ENCODE peak calls at places on chromosome 21, in seven cellular contexts. B, M, I, H, L, Q and R are unnamed samples.

GRCh38 chr21:34078915-34079314 is 5.5 kb downstream of the MRPS6 start:
- DNase-seq in Q (no peak), I (no peak), L (no peak), B (no peak), M (no peak), H (no peak), R (no peak)

GRCh38 chr21:24290151-24290833 is 1317.0 kb downstream of the MRPL39 start:
- DNase-seq in I (no peak), Q (no peak), H (no peak), M (no peak), L (no peak), B (peak; percentile 61), R (no peak)

GRCh38 chr21:23008803-23009202 is 2010.6 kb downstream of the NCAM2 start:
- DNase-seq in I (no peak), Q (no peak), B (no peak), H (no peak), M (no peak), L (no peak), R (no peak)

GRCh38 chr21:43712268-43712942 is 6.5 kb upstream of the PDXK start:
- DNase-seq in L (peak; percentile 85), H (no peak), Q (peak; percentile 84), B (no peak), I (peak; percentile 54), M (no peak), R (peak; percentile 88)

GRCh38 chr21:28447453-28447852 is 545.2 kb downstream of the LTN1 start:
- DNase-seq in H (no peak), B (no peak), M (no peak), I (no peak), Q (peak; percentile 68), L (no peak), R (no peak)

GRCh38 chr21:37452222-37452621 is 85.6 kb downstream of the DYRK1A start:
- DNase-seq in B (no peak), I (peak; percentile 63), Q (peak; percentile 94), M (no peak), L (peak; percentile 56), H (no peak), R (peak; percentile 75)

GRCh38 chr21:29508311-29508710 is 209.6 kb downstream of the BACH1 start:
- DNase-seq in H (no peak), M (no peak), B (no peak), Q (no peak), L (no peak), I (no peak), R (no peak)

GRCh38 chr21:20875741-20876140 is 122.5 kb upstream of the NCAM2 start:
- DNase-seq in Q (no peak), H (peak; percentile 11), L (peak; percentile 10), M (no peak), I (no peak), B (no peak), R (no peak)

GRCh38 chr21:33554982-33555344 is 12.1 kb downstream of the SON start:
- DNase-seq in I (no peak), Q (no peak), B (no peak), H (no peak), M (no peak), L (no peak), R (no peak)

GRCh38 chr21:38597436-38597835 is 99.2 kb upstream of the ERG start:
- DNase-seq in I (no peak), Q (peak; percentile 3), H (no peak), B (no peak), M (no peak), L (no peak), R (peak; percentile 53)

GRCh38 chr21:43192501-43193081 is 23.8 kb downstream of the CRYAA start:
- DNase-seq in L (no peak), B (peak; percentile 11), H (no peak), M (no peak), I (no peak), Q (no peak), R (peak; percentile 68)

GRCh38 chr21:38365521-38365920 is 108.7 kb downstream of the KCNJ15 start:
- DNase-seq in Q (no peak), M (no peak), I (no peak), B (no peak), H (no peak), L (no peak), R (no peak)

GRCh38 chr21:43634618-43635017 is 24.7 kb downstream of the HSF2BP start:
- DNase-seq in L (no peak), H (no peak), Q (peak; percentile 72), B (no peak), I (no peak), M (no peak), R (no peak)

GRCh38 chr21:34613679-34614442 is 1.1 kb downstream of the RCAN1 start:
- DNase-seq in H (no peak), I (no peak), B (no peak), M (no peak), L (peak; percentile 32), Q (peak; percentile 25), R (peak; percentile 14)

GRCh38 chr21:43343095-43343991 is 83.6 kb downstream of the SIK1 start:
- DNase-seq in L (peak; percentile 93), B (no peak), Q (no peak), M (no peak), H (no peak), I (no peak), R (no peak)

GRCh38 chr21:34617753-34618339 is 2.9 kb upstream of the RCAN1 start:
- DNase-seq in L (no peak), I (no peak), H (no peak), M (no peak), B (no peak), Q (no peak), R (no peak)

GRCh38 chr21:20882462-20883415 is 115.5 kb upstream of the NCAM2 start:
- DNase-seq in M (no peak), B (no peak), I (no peak), H (peak; percentile 86), L (peak; percentile 61), Q (peak; percentile 2), R (peak; percentile 8)

GRCh38 chr21:14591882-14592281 is 45.8 kb upstream of the SAMSN1 start:
- DNase-seq in I (peak; percentile 54), H (no peak), B (no peak), L (no peak), Q (peak; percentile 8), M (no peak), R (peak; percentile 3)

GRCh38 chr21:28550057-28550825 is 442.4 kb downstream of the LTN1 start:
- DNase-seq in Q (no peak), I (no peak), B (no peak), H (no peak), M (no peak), L (no peak), R (no peak)

GRCh38 chr21:36068748-36069398 is 951 bp upstream of the CBR1 start:
- DNase-seq in L (no peak), B (no peak), H (no peak), Q (no peak), I (no peak), M (no peak), R (no peak)
- H3K4me3 ChIP-seq in L (no peak overlapping the region), B (no peak overlapping the region), H (peak overlapping the region; percentile 32), Q (no peak overlapping the region), I (no peak overlapping the region), M (no peak overlapping the region), R (no peak overlapping the region)

DNA sequence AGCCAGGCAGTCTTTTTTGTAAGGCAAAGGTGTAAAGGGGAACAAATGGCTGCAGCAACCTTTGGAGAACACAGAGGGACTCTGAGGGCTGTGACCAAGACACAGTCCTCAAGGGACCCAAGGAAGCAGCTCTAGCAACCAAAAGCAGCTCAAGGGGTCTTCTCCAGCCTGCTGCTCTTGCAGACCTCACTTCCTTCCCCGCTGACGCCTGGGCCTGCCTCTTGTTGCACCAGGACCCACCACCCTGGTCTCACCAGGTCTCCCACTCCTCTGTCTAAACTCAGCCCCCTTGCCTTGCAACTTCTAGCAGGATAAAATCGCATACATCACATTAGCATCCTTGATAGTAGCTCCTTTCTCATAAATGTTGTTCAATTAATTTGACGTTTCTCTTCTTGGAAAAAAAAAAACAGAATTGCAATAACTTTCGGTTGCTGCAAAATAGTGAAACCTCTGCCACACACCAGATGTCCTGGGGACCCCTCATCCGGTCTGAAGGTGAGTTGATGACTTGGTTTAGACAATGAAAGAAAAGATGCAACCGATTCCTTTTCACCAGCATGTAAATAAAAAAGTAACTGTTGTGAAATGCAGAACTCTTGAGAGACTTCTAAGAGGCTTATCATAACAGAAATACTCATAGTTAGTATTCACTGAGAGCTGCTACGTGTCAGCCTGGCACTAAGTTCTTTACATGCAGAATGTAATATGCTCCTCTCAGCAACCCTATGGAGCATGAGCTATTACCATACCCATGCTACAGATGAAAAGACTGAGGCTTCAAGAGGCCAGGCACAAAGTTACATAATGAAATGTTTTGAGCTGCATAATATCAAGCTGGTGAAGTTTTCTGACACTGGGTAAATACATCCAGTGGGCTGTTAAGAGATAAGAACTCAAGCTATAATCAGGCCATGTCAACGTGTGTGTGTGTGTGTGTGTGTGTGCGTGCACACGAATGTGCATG is 58.5 kb downstream of the UMODL1 start:
- DNase-seq in H (no peak), B (no peak), I (no peak), L (no peak), M (no peak), Q (no peak), R (no peak)
- H3K36me3 ChIP-seq in H (no peaks in the 10 kb centered on the region), B (no peaks in the 10 kb centered on the region), I (no peaks in the 10 kb centered on the region), L (no peaks in the 10 kb centered on the region), M (no peaks in the 10 kb centered on the region), Q (no peaks in the 10 kb centered on the region), R (no peaks in the 10 kb centered on the region)

GRCh38 chr21:41783476-41784150 is 16.8 kb upstream of the RIPK4 start:
- DNase-seq in Q (peak; percentile 54), M (no peak), L (peak; percentile 85), B (no peak), I (no peak), H (no peak), R (no peak)

GRCh38 chr21:41786521-41786987 is 19.7 kb upstream of the RIPK4 start:
- DNase-seq in I (no peak), Q (peak; percentile 69), L (peak; percentile 69), M (no peak), B (no peak), H (no peak), R (peak; percentile 72)

GRCh38 chr21:41781047-41781405 is 14.2 kb upstream of the RIPK4 start:
- DNase-seq in B (no peak), I (no peak), H (no peak), L (no peak), Q (no peak), M (no peak), R (no peak)

GRCh38 chr21:41780337-41781046 is 13.6 kb upstream of the RIPK4 start:
- DNase-seq in H (no peak), M (no peak), I (no peak), B (no peak), Q (no peak), L (no peak), R (no peak)

DNA sequence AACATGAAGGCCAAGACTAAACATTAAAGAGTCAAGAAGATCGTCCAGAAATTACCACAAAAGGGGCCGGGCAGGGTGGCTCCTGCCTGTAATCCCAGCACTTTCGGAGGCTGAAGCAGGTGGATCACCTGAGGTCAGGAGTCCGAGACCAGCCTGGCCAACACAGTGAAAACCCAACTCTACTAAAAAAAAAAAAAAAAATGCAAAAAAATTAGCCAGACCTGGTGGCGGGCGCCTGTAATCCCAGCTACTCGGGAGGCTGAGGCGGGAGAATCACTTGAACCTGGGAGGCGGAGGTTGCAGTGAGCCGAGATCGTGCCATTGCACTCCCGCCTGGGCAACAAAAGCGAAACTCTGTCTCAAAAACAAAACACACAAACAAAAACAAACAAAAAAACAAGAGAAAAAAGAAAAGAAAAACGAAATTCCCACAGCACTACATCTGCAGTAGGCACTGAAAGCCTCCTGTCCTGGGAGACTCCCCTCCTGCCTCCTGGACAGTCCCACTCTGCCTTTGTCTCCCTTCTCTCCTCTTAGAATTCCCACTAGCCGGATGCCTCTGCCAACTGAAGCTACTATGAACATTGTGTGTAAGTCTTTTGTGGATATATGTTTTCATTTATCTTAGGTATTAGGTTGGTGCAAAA is 17.7 kb upstream of the RIPK4 start:
- DNase-seq in H (no peak), M (no peak), B (no peak), L (no peak), Q (no peak), I (no peak), R (no peak)
- H3K27me3 ChIP-seq in H (no peaks in the 10 kb centered on the region), M (no peaks in the 10 kb centered on the region), B (peaks cover 9% of the 10 kb centered on the region), L (no peaks in the 10 kb centered on the region), Q (peaks cover 9% of the 10 kb centered on the region), I (no peaks in the 10 kb centered on the region), R (no peaks in the 10 kb centered on the region)

GRCh38 chr21:25640671-25641292 is 1.7 kb downstream of the JAM2 start:
- DNase-seq in L (no peak), B (no peak), I (no peak), M (no peak), H (no peak), Q (no peak), R (no peak)
- H3K4me3 ChIP-seq in L (no peak overlapping the region), B (no peak overlapping the region), I (peak overlapping the region; percentile 76), M (peak overlapping the region; percentile 63), H (peak overlapping the region; percentile 97), Q (peak overlapping the region; percentile 68), R (peak overlapping the region; percentile 41)